ENCODE peak calls at places on chromosome 5, in eight cellular contexts. N is EL; I is HS-5; C is HT1080; V is GF-D8; U is H1; G is neural crest cell; K is stimulated activated CD8-positive, alpha-beta memory T cell treated with anti-CD3 and anti-CD28 coated beads, Interleukin-12 subunit alpha, Interleukin-12 subunit beta, amount 100 ng/mL, for 4 hours. D is an unnamed sample.

GRCh38 chr5:112186401-112186990 is 232.6 kb downstream of the EPB41L4A start:
- DNase-seq in N (peak), I (no peak), C (peak), V (no peak), U (no peak), G (peak), K (no peak), D (peak)

GRCh38 chr5:174327317-174327864 is 281.9 kb downstream of the NSG2 start:
- DNase-seq in N (peak), I (no peak), C (peak), V (no peak), U (peak), G (peak), K (no peak), D (peak)

GRCh38 chr5:177085985-177086917 is at the start of gene FGFR4:
- DNase-seq in N (peak), I (no peak), C (no peak), V (no peak), U (peak), G (peak), K (peak), D (peak)

GRCh38 chr5:144189800-144190429 is 19.2 kb downstream of the KCTD16 start:
- DNase-seq in N (peak), I (peak), C (peak), V (peak), U (no peak), G (no peak), K (peak), D (no peak)

GRCh38 chr5:105150324-105150723 is 1587.7 kb upstream of the NUDT12 start:
- DNase-seq in N (no peak), I (no peak), C (no peak), V (no peak), U (no peak), G (no peak), K (no peak), D (no peak)

GRCh38 chr5:159048298-159048697 is 51.4 kb downstream of the EBF1 start:
- DNase-seq in N (no peak), I (no peak), C (no peak), V (no peak), U (no peak), G (no peak), K (no peak), D (no peak)

GRCh38 chr5:97601651-97602050 is 418.6 kb upstream of the RIOK2 start:
- DNase-seq in N (no peak), I (no peak), C (peak), V (no peak), U (no peak), G (no peak), K (no peak), D (no peak)

GRCh38 chr5:37871023-37871815 is 31.4 kb upstream of the GDNF start:
- DNase-seq in N (peak), I (peak), C (peak), V (no peak), U (no peak), G (no peak), K (no peak), D (no peak)

GRCh38 chr5:65020492-65020891 is 251.8 kb downstream of the CWC27 start:
- DNase-seq in N (peak), I (no peak), C (peak), V (no peak), U (no peak), G (no peak), K (no peak), D (no peak)

GRCh38 chr5:134460551-134460950 is 48.9 kb upstream of the CDKN2AIPNL start:
- DNase-seq in N (no peak), I (no peak), C (no peak), V (no peak), U (no peak), G (no peak), K (no peak), D (no peak)